ENCODE peak calls at places on chromosome 10, in five cellular contexts. One of them, this sample, is unnamed.

GRCh38 chr10:129967579-129968019 is 3.5 kb upstream of the EBF3 start:
- DNase-seq in GM04504: no peak
- DNase-seq in left lobe of liver: no peak
- DNase-seq in GM23248: no peak
- DNase-seq in mucosa of descending colon: no peak
- DNase-seq in this sample: no peak

GRCh38 chr10:76192694-76193304 is 761.4 kb downstream of the LRMDA start:
- DNase-seq in GM23248: no peak
- DNase-seq in left lobe of liver: no peak
- DNase-seq in mucosa of descending colon: no peak
- DNase-seq in GM04504: no peak
- DNase-seq in this sample: no peak

GRCh38 chr10:18400201-18400910 is 251.0 kb downstream of the NSUN6 start:
- DNase-seq in mucosa of descending colon: peak; percentile 79
- DNase-seq in GM04504: no peak
- DNase-seq in GM23248: peak; percentile 25
- DNase-seq in left lobe of liver: peak; percentile 66
- DNase-seq in this sample: no peak

GRCh38 chr10:85610381-85611092 is 756.1 kb downstream of the GRID1 start:
- DNase-seq in GM23248: no peak
- DNase-seq in GM04504: no peak
- DNase-seq in left lobe of liver: no peak
- DNase-seq in mucosa of descending colon: no peak
- DNase-seq in this sample: no peak

GRCh38 chr10:101085846-101086245 is 24.1 kb downstream of the KAZALD1 start:
- DNase-seq in mucosa of descending colon: no peak
- DNase-seq in GM04504: no peak
- DNase-seq in left lobe of liver: no peak
- DNase-seq in GM23248: peak; percentile 44
- DNase-seq in this sample: no peak

GRCh38 chr10:132696204-132696603 is 89.7 kb downstream of the NKX6-2 start:
- DNase-seq in left lobe of liver: no peak
- DNase-seq in GM23248: no peak
- DNase-seq in GM04504: no peak
- DNase-seq in mucosa of descending colon: no peak
- DNase-seq in this sample: no peak

GRCh38 chr10:6473430-6473829 is 106.6 kb downstream of the PRKCQ start:
- DNase-seq in GM04504: no peak
- DNase-seq in left lobe of liver: no peak
- DNase-seq in GM23248: no peak
- DNase-seq in mucosa of descending colon: no peak
- DNase-seq in this sample: no peak

GRCh38 chr10:19498348-19499290 is 317.6 kb upstream of the PLXDC2 start:
- DNase-seq in GM04504: no peak
- DNase-seq in left lobe of liver: no peak
- DNase-seq in GM23248: peak; percentile 65
- DNase-seq in mucosa of descending colon: no peak
- DNase-seq in this sample: no peak

GRCh38 chr10:66622050-66622449 is 303.8 kb upstream of the LRRTM3 start:
- DNase-seq in GM04504: no peak
- DNase-seq in left lobe of liver: no peak
- DNase-seq in GM23248: no peak
- DNase-seq in mucosa of descending colon: no peak
- DNase-seq in this sample: no peak

GRCh38 chr10:35568483-35569015 is 36.6 kb upstream of the GJD4 start:
- DNase-seq in GM23248: no peak
- DNase-seq in mucosa of descending colon: no peak
- DNase-seq in left lobe of liver: no peak
- DNase-seq in GM04504: no peak
- DNase-seq in this sample: no peak

GRCh38 chr10:6678211-6678803 is 98.2 kb upstream of the PRKCQ start:
- DNase-seq in left lobe of liver: peak; percentile 47
- DNase-seq in mucosa of descending colon: no peak
- DNase-seq in GM04504: no peak
- DNase-seq in GM23248: peak; percentile 59
- DNase-seq in this sample: peak; percentile 56